ENCODE peak calls at places on chromosome 9, in seven cellular contexts. P, G, R, N, B, T and F are unnamed samples.

GRCh38 chr9:27474350-27474749 is 49.7 kb upstream of the IFNK start:
- DNase-seq in N (no peak), R (no peak), G (no peak), T (no peak), B (no peak), P (no peak), F (no peak)

GRCh38 chr9:5630038-5630507 is 1.2 kb downstream of the RIC1 start:
- DNase-seq in B (no peak), P (no peak), R (no peak), G (peak), T (peak), N (no peak), F (no peak)

GRCh38 chr9:133582501-133583045 is 26.6 kb downstream of the FAM163B start:
- DNase-seq in T (no peak), B (no peak), N (no peak), P (no peak), R (no peak), G (no peak), F (no peak)

GRCh38 chr9:78118742-78119473 is 87.3 kb upstream of the GNAQ start:
- DNase-seq in B (no peak), G (no peak), P (no peak), R (no peak), N (no peak), T (no peak), F (no peak)

GRCh38 chr9:137127301-137128157 is 11.4 kb upstream of the GRIN1 start:
- DNase-seq in N (no peak), T (no peak), P (no peak), G (no peak), B (peak), R (no peak), F (no peak)

GRCh38 chr9:3692606-3693005 is 166.8 kb upstream of the RFX3 start:
- DNase-seq in B (no peak), G (no peak), R (no peak), N (no peak), T (no peak), P (no peak), F (no peak)

GRCh38 chr9:93650448-93650847 is 74.1 kb downstream of the PHF2 start:
- DNase-seq in B (no peak), G (no peak), R (peak), T (no peak), N (no peak), P (no peak), F (no peak)

GRCh38 chr9:137330689-137331088 is 28.6 kb upstream of the NRARP start:
- DNase-seq in G (no peak), B (no peak), P (no peak), N (no peak), T (no peak), R (no peak), F (no peak)

GRCh38 chr9:131043097-131043496 is 34.1 kb downstream of the LAMC3 start:
- DNase-seq in T (no peak), R (no peak), N (no peak), B (no peak), G (no peak), P (peak), F (no peak)

GRCh38 chr9:18238254-18238653 is 235.7 kb upstream of the ADAMTSL1 start:
- DNase-seq in G (no peak), R (no peak), N (no peak), B (no peak), T (peak), P (no peak), F (no peak)

GRCh38 chr9:90342607-90343006 is 300.0 kb downstream of the DIRAS2 start:
- DNase-seq in R (no peak), P (no peak), G (no peak), T (no peak), N (no peak), B (no peak), F (no peak)